ENCODE peak calls at places on chromosome 11, in eight cellular contexts. G is testis; W is GM23248; T is IMR-90; S is fibroblast of lung; X is CD4-positive, CD25-positive, alpha-beta regulatory T cell; Q is right cardiac atrium; A is A549. H is an unnamed sample.
A peak's percentile ranks its signal among the peaks of the same experiment; 100 is the strongest.

GRCh38 chr11:774873-775592 is 2.3 kb downstream of the GATD1 start:
- DNase-seq in G (no peak), W (peak; percentile 78), T (peak; percentile 33), S (no peak), X (no peak), Q (no peak), A (no peak), H (peak; percentile 37)

GRCh38 chr11:77322506-77322905 is 21.0 kb upstream of the GDPD4 start:
- DNase-seq in G (peak; percentile 56), W (peak; percentile 76), T (peak; percentile 89), S (peak; percentile 93), X (no peak), Q (no peak), A (no peak), H (no peak)

GRCh38 chr11:67053896-67054850 is 2.5 kb upstream of the RHOD start:
- DNase-seq in G (peak; percentile 74), W (peak; percentile 76), T (peak; percentile 91), S (peak; percentile 77), X (peak; percentile 17), Q (no peak), A (peak; percentile 98), H (peak; percentile 94)

GRCh38 chr11:122778148-122778547 is 60.2 kb upstream of the CRTAM start:
- DNase-seq in G (no peak), W (peak; percentile 70), T (peak; percentile 65), S (no peak), X (no peak), Q (no peak), A (peak; percentile 11), H (no peak)

GRCh38 chr11:25741886-25742285 is 590.0 kb upstream of the ANO3 start:
- DNase-seq in G (no peak), W (no peak), T (no peak), S (no peak), X (no peak), Q (no peak), A (no peak), H (no peak)

GRCh38 chr11:101133190-101133589 is 3.6 kb upstream of the PGR start:
- DNase-seq in G (no peak), W (peak; percentile 2), T (no peak), S (no peak), X (no peak), Q (no peak), A (no peak), H (no peak)

GRCh38 chr11:1825039-1825740 is 9.6 kb upstream of the SYT8 start:
- DNase-seq in G (peak; percentile 52), W (no peak), T (no peak), S (no peak), X (no peak), Q (no peak), A (peak; percentile 85), H (no peak)

GRCh38 chr11:93822359-93822758 is 28.1 kb downstream of the VSTM5 start:
- DNase-seq in G (no peak), W (peak; percentile 16), T (no peak), S (no peak), X (no peak), Q (no peak), A (no peak), H (no peak)

GRCh38 chr11:134658481-134659080 is 246.5 kb upstream of the B3GAT1 start:
- DNase-seq in G (peak; percentile 14), W (no peak), T (no peak), S (no peak), X (no peak), Q (no peak), A (no peak), H (no peak)
- H3K9me3 ChIP-seq in G (no peaks in the 10 kb centered on the region), W (no peaks in the 10 kb centered on the region), T (peaks cover 39% of the 10 kb centered on the region), S (no peaks in the 10 kb centered on the region), X (peaks cover 4% of the 10 kb centered on the region), Q (no peaks in the 10 kb centered on the region), A (no peaks in the 10 kb centered on the region), H (no peaks in the 10 kb centered on the region)

GRCh38 chr11:114618139-114618538 is 22.6 kb upstream of the NXPE4 start:
- DNase-seq in G (no peak), W (no peak), T (no peak), S (no peak), X (no peak), Q (no peak), A (no peak), H (no peak)

GRCh38 chr11:114616516-114616915 is 20.9 kb upstream of the NXPE4 start:
- DNase-seq in G (no peak), W (no peak), T (no peak), S (no peak), X (no peak), Q (no peak), A (no peak), H (no peak)

GRCh38 chr11:114615448-114616361 is 20.1 kb upstream of the NXPE4 start:
- DNase-seq in G (no peak), W (no peak), T (no peak), S (no peak), X (no peak), Q (no peak), A (no peak), H (no peak)

GRCh38 chr11:114619659-114620173 is 24.1 kb upstream of the NXPE4 start:
- DNase-seq in G (no peak), W (no peak), T (no peak), S (no peak), X (no peak), Q (no peak), A (no peak), H (no peak)

GRCh38 chr11:114617157-114618124 is 21.9 kb upstream of the NXPE4 start:
- DNase-seq in G (no peak), W (no peak), T (no peak), S (no peak), X (no peak), Q (no peak), A (no peak), H (no peak)
- H3K9me3 ChIP-seq in G (no peaks in the 10 kb centered on the region), W (no peaks in the 10 kb centered on the region), T (no peaks in the 10 kb centered on the region), S (no peaks in the 10 kb centered on the region), X (no peaks in the 10 kb centered on the region), Q (no peaks in the 10 kb centered on the region), A (no peaks in the 10 kb centered on the region), H (no peaks in the 10 kb centered on the region)

DNA sequence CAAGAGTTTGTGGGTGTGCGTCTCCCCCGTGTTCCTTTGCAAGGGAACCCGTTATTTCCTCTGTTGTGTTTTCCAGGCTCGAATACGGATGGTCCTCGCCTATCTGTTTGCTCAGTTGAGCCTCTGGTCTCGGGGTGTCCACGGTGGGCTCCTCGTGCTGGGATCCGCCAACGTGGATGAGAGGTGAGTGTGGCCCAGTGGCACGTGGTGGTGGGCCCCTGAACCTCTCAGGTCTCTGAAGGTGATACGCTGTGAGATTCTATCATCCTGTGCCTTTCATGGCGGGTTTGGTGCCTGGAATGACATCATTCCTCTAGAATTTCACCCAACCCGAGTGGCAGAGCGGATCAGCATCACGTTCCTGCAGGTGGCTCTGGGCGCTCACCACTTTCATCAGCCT is 32.5 kb downstream of the NADSYN1 start:
- DNase-seq in G (no peak), W (no peak), T (no peak), S (no peak), X (no peak), Q (no peak), A (no peak), H (no peak)
- H3K9me3 ChIP-seq in G (no peaks in the 10 kb centered on the region), W (no peaks in the 10 kb centered on the region), T (no peaks in the 10 kb centered on the region), S (no peaks in the 10 kb centered on the region), X (no peaks in the 10 kb centered on the region), Q (no peaks in the 10 kb centered on the region), A (no peaks in the 10 kb centered on the region), H (no peaks in the 10 kb centered on the region)

DNA sequence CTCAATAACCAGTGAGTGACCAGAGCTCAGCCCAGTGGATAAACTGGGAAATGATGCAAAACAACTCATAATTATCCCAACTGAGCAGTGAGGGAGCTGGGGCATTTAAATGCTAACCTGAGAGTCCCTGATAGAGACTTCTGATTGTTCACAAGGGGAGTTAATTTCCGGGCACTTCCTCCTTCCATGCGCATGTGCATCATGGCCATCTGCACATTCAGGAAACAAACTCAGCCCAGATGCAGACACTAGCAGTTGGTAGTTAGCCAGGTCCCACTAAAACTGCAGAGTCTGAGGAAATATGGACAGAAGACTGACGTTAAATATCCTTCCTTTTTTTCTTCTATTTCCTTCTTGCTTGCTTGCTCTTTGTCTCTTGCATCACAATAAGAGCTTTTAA is 852.1 kb upstream of the LRRC4C start:
- DNase-seq in G (no peak), W (no peak), T (no peak), S (no peak), X (no peak), Q (no peak), A (no peak), H (no peak)
- H3K9me3 ChIP-seq in G (no peaks in the 10 kb centered on the region), W (no peaks in the 10 kb centered on the region), T (no peaks in the 10 kb centered on the region), S (no peaks in the 10 kb centered on the region), X (no peaks in the 10 kb centered on the region), Q (no peaks in the 10 kb centered on the region), A (no peaks in the 10 kb centered on the region), H (peaks cover 9% of the 10 kb centered on the region)

H was measured in SJSA1.